ENCODE peak calls at places on chromosomes 3 and 15, in four cellular contexts. B is OCI-LY7, H is astrocyte, E is body of pancreas. Q is an unnamed sample.

GRCh38 chr3:33105341-33105943 is 8.4 kb upstream of the CRTAP start:
- DNase-seq in B (no peak), H (no peak), E (no peak), Q (no peak)

GRCh38 chr3:122660575-122660974 is 20.1 kb upstream of the PARP14 start:
- DNase-seq in B (peak), H (no peak), E (peak), Q (no peak)

GRCh38 chr3:44825264-44825925 is 36.3 kb upstream of the TMEM42 start:
- DNase-seq in B (no peak), H (peak), E (no peak), Q (no peak)

GRCh38 chr3:105845488-105845887 is 23.3 kb downstream of the CBLB start:
- DNase-seq in B (no peak), H (no peak), E (no peak), Q (no peak)

GRCh38 chr3:111541391-111541790 is 606 bp upstream of the CD96 start:
- DNase-seq in B (no peak), H (no peak), E (no peak), Q (no peak)

GRCh38 chr15:74632601-74633000 is 17.0 kb downstream of the CLK3 start:
- DNase-seq in B (no peak), H (no peak), E (no peak), Q (no peak)

GRCh38 chr15:98150084-98150483 is 189.6 kb downstream of the ARRDC4 start:
- DNase-seq in B (peak), H (no peak), E (no peak), Q (no peak)

GRCh38 chr3:70488131-70488530 is 175.7 kb upstream of the MDFIC2 start:
- DNase-seq in B (no peak), H (peak), E (no peak), Q (no peak)

DNA sequence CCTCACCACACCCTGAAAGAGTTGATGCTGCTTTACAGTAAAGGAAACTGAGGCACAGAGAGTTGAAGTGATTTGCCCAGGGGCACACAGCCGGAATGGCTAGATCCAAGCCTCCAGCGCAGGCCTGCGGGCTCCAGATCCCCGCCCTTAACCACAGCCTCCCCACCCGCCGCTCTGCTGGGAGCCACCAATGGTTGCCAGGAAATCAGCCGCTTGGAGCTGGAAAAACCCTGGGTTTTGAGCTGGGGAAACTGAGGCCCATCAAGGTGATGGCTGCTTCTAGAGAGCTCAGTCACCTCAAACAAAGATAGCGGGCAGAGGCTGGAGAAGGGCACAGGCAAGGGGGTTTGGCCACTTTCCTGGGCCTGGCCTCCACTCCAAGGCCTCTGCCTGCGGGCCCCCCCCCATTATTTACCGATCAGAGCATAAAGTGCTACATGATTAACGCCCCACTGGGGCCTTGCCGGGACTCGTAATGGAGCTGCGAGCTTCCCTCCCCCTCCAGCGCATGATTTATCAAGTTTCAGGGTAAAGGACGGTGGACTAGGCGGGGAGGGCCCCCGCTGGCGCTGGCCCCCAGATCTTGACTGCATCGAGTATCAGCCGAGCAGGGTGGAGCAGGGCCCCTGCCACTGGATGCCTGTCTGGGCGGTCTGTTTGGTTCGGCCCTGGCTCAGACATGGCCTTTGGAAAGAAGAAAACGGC is 9.2 kb downstream of the PLXND1 start:
- DNase-seq in B (no peak), H (peak), E (no peak), Q (no peak)
- H3K4me3 ChIP-seq in B (no peak), H (no peak), E (no peak), Q (no peak)

DNA sequence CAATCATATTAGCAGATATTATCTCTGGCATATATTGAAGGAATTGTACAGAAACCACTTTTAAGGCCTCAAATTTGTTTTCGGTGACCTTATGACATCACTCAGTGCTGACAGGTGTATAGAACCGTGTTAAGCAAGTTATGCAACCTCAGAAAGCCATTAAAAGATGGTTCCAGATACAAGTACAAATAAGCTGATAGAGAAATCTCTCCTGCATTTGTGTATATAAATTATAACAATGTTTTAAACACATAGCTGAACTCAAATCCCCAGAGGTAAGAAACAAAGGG is 242.7 kb downstream of the SLC9A9 start:
- DNase-seq in B (no peak), H (no peak), E (no peak), Q (no peak)
- TF ChIP-seq CTCF in B (no peak), H (no peak), E (no peak), Q (no peak)

GRCh38 chr3:106913111-106913698 is 464.0 kb upstream of the CCDC54 start:
- DNase-seq in B (no peak), H (peak), E (no peak), Q (no peak)
- H3K4me3 ChIP-seq in B (no peak), H (no peak), E (no peak), Q (no peak)

GRCh38 chr3:97670952-97671351 is 93.6 kb upstream of the ARL6 start:
- DNase-seq in B (no peak), H (no peak), E (no peak), Q (no peak)
- TF ChIP-seq CTCF in B (no peak), H (no peak), E (no peak), Q (no peak)

GRCh38 chr15:40828447-40829036 is at the start of gene PPP1R14D:
- DNase-seq in B (no peak), H (no peak), E (no peak), Q (no peak)
- H3K4me3 ChIP-seq in B (no peak), H (no peak), E (no peak), Q (no peak)